ENCODE peak calls at places on chromosome 17, in ten cellular contexts. S is IMR-90; M is heart right ventricle; Y is mammary epithelial cell; R is right lobe of liver; A is right cardiac atrium; T is neuronal stem cell; U is aorta; B is CD8-positive, alpha-beta T cell; F is CD8-positive, alpha-beta memory T cell. J is an unnamed sample.

GRCh38 chr17:31404028-31404949 is 12.8 kb downstream of the RAB11FIP4 start:
- DNase-seq in S (no peak), M (no peak), Y (peak; percentile 20), R (peak; percentile 39), A (no peak), T (no peak), U (no peak), B (no peak), F (no peak), J (no peak)

GRCh38 chr17:59963738-59964454 is 644 bp downstream of the RNFT1 start:
- DNase-seq in S (peak; percentile 69), M (peak; percentile 40), Y (peak; percentile 64), R (peak; percentile 59), A (no peak), T (no peak), U (peak; percentile 77), B (peak; percentile 64), F (no peak), J (peak; percentile 69)

GRCh38 chr17:48718781-48719641 is 3.3 kb downstream of the PRAC1 start:
- DNase-seq in S (no peak), M (no peak), Y (no peak), R (no peak), A (no peak), T (no peak), U (peak; percentile 71), B (no peak), F (no peak), J (no peak)

GRCh38 chr17:55210292-55210691 is 54.5 kb upstream of the HLF start:
- DNase-seq in S (no peak), M (no peak), Y (no peak), R (no peak), A (no peak), T (no peak), U (no peak), B (no peak), F (no peak), J (no peak)

GRCh38 chr17:77572065-77572601 is 386.4 kb upstream of the TNRC6C start:
- DNase-seq in S (no peak), M (no peak), Y (no peak), R (no peak), A (no peak), T (no peak), U (peak; percentile 77), B (no peak), F (no peak), J (no peak)

GRCh38 chr17:51056813-51057510 is 63.7 kb downstream of the SPAG9 start:
- DNase-seq in S (peak; percentile 93), M (peak; percentile 51), Y (peak; percentile 89), R (peak; percentile 54), A (no peak), T (peak; percentile 56), U (no peak), B (no peak), F (peak; percentile 15), J (peak; percentile 50)

GRCh38 chr17:55440391-55440790 is 18.8 kb upstream of the MMD start:
- DNase-seq in S (no peak), M (no peak), Y (peak; percentile 55), R (no peak), A (no peak), T (no peak), U (no peak), B (no peak), F (no peak), J (no peak)

GRCh38 chr17:74873874-74874614 is 1.2 kb upstream of the FDXR start:
- DNase-seq in S (no peak), M (no peak), Y (no peak), R (no peak), A (peak; percentile 59), T (no peak), U (no peak), B (no peak), F (no peak), J (no peak)

GRCh38 chr17:31067699-31068184 is 27.0 kb upstream of the NF1 start:
- DNase-seq in S (peak; percentile 88), M (no peak), Y (peak; percentile 73), R (no peak), A (no peak), T (no peak), U (no peak), B (no peak), F (no peak), J (no peak)

GRCh38 chr17:20313306-20313705 is 154.0 kb downstream of the LGALS9B start:
- DNase-seq in S (no peak), M (no peak), Y (no peak), R (no peak), A (no peak), T (no peak), U (no peak), B (no peak), F (no peak), J (no peak)

GRCh38 chr17:36631022-36631421 is 29.6 kb downstream of the MRM1 start:
- DNase-seq in S (no peak), M (no peak), Y (no peak), R (no peak), A (no peak), T (no peak), U (no peak), B (no peak), F (no peak), J (no peak)

DNA sequence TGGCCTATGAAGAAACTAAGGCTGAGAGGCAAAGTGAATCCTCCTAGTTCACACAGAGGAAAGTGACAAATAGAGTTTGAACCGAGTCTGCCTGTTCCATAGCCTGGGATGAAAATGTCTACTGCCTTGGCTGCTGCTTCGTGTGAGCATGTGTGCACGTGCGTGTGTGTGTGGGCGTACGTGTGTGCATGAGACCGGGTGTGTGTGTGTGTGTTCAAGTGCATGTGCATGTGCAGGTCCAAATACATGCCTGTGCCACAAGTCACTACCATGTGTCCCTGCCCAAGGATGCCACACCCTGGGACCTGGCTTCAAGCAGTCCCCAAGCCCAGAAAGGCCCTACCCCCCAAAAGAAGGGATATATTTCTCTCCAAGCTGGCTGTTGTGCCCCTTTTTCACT is 13.6 kb downstream of the SEZ6 start:
- DNase-seq in S (no peak), M (no peak), Y (no peak), R (no peak), A (no peak), T (no peak), U (no peak), B (no peak), F (no peak), J (no peak)
- H3K27ac ChIP-seq in S (no peak overlapping the region), M (no peak overlapping the region), Y (no peak overlapping the region), R (no peak overlapping the region), A (no peak overlapping the region), T (no peak overlapping the region), U (no peak overlapping the region), B (no peak overlapping the region), F (no peak overlapping the region), J (no peak overlapping the region)

GRCh38 chr17:81999587-81999974 is 22.2 kb downstream of the ASPSCR1 start:
- DNase-seq in S (no peak), M (no peak), Y (no peak), R (no peak), A (no peak), T (no peak), U (no peak), B (no peak), F (no peak), J (no peak)

GRCh38 chr17:81999975-82000802 is 22.5 kb downstream of the CENPX start:
- DNase-seq in S (no peak), M (no peak), Y (no peak), R (no peak), A (no peak), T (no peak), U (no peak), B (no peak), F (no peak), J (no peak)

GRCh38 chr17:82003411-82004381 is 19.0 kb downstream of the CENPX start:
- DNase-seq in S (peak; percentile 95), M (peak; percentile 58), Y (peak; percentile 97), R (no peak), A (peak; percentile 82), T (no peak), U (peak; percentile 96), B (no peak), F (no peak), J (no peak)

GRCh38 chr17:82000803-82001649 is 21.7 kb downstream of the CENPX start:
- DNase-seq in S (no peak), M (no peak), Y (no peak), R (peak; percentile 68), A (no peak), T (no peak), U (no peak), B (no peak), F (no peak), J (no peak)

DNA sequence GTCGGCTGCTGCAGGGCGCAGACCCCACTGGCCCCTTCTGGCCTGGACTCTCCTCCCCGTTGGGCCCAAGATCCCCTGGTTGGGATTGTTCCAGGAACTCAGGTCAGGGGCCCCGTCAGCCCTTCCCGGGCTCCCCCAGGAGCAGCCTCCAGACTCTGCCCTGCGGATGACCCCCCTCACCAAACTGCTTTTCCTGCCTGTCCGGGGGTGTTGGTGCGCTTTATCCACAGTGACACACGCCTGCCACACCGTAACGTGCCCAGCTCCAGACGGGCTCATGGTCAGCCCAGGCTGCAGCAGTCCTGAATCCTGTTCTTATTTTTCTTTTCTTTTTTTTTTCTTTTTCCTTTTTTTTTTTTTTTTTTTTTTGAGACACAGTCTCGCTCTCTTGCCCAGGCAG is 21.0 kb downstream of the CENPX start:
- DNase-seq in S (no peak), M (no peak), Y (no peak), R (no peak), A (no peak), T (no peak), U (no peak), B (no peak), F (no peak), J (no peak)
- H3K4me1 ChIP-seq in S (peaks cover 26% of the 10 kb centered on the region), M (peaks cover 29% of the 10 kb centered on the region), Y (peaks cover 31% of the 10 kb centered on the region), R (no peaks in the 10 kb centered on the region), A (no peaks in the 10 kb centered on the region), T (peaks cover 13% of the 10 kb centered on the region), U (no peaks in the 10 kb centered on the region), B (no peaks in the 10 kb centered on the region), F (no peaks in the 10 kb centered on the region), J (no peaks in the 10 kb centered on the region)

DNA sequence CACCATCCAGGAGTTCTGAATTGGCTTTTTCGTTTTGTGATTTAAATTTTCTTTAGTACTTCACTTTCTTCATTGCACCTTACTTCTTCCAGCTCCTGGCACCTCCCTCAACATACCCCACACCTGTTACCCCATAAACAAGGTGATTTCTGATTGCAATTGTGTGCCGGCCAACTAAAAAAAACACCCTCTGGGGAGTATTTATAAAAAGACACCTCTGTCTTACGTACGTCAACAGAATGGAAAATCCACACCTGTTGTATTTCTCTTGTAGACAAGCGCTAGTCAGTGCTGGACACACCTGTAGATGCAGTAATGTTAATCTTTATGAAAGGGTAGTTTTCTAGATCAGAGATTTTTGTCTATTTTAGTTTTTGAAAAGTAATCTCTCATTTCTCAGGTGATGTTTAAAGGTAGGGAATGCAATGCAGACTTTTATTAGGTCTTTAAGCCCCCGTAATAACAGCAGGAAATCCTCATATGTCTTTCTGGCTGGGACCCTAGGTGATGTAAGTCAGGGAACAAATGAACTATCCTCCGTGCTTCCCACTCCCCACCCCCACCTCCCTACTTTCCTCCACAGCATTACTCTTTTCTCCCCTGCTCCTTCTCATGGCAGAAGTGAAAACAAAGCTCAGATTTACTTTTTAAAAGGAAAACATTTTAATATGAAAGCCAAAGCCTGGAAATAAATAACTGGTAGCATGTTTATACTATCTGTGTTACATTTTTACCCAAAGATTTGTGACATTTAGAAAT is 4.2 kb downstream of the MSI2 start:
- DNase-seq in S (no peak), M (no peak), Y (no peak), R (no peak), A (no peak), T (no peak), U (no peak), B (no peak), F (no peak), J (no peak)
- H3K27ac ChIP-seq in S (no peak overlapping the region), M (no peak overlapping the region), Y (no peak overlapping the region), R (no peak overlapping the region), A (no peak overlapping the region), T (no peak overlapping the region), U (no peak overlapping the region), B (no peak overlapping the region), F (no peak overlapping the region), J (peak overlapping the region; percentile 41)

GRCh38 chr17:41016578-41017215 is 7.8 kb upstream of the KRTAP3-1 start:
- DNase-seq in S (no peak), M (no peak), Y (no peak), R (no peak), A (no peak), T (no peak), U (no peak), B (no peak), F (no peak), J (no peak)
- H3K4me1 ChIP-seq in S (peaks cover 1% of the 10 kb centered on the region), M (peaks cover 5% of the 10 kb centered on the region), Y (no peaks in the 10 kb centered on the region), R (no peaks in the 10 kb centered on the region), A (no peaks in the 10 kb centered on the region), T (no peaks in the 10 kb centered on the region), U (no peaks in the 10 kb centered on the region), B (no peaks in the 10 kb centered on the region), F (no peaks in the 10 kb centered on the region), J (no peaks in the 10 kb centered on the region)

J was measured in testis.